ENCODE peak calls at places on chromosomes 6 and 20, in nine cellular contexts. L is heart right ventricle; N is cardiac muscle cell; B is effector memory CD4-positive, alpha-beta T cell; D is sigmoid colon; A is HFFc6; O is CD8-positive, alpha-beta T cell; Y is left lung; G is neuronal stem cell. S is an unnamed sample.

GRCh38 chr6:106974999-106975698 is 620 bp upstream of the CD24 start:
- DNase-seq in B (no peak), N (peak; percentile 7), L (peak; percentile 31), D (no peak), Y (peak; percentile 47), O (no peak), A (no peak), G (peak; percentile 71), S (no peak)

GRCh38 chr6:48747040-48747439 is 636.0 kb upstream of the PTCHD4 start:
- DNase-seq in A (peak; percentile 31), Y (no peak), G (no peak), D (no peak), N (no peak), B (no peak), O (no peak), L (no peak), S (no peak)

GRCh38 chr20:37198962-37199660 is 19.8 kb upstream of the MROH8 start:
- DNase-seq in O (no peak), A (no peak), G (no peak), N (no peak), D (no peak), B (no peak), Y (no peak), L (no peak), S (no peak)

GRCh38 chr6:15904651-15905376 is 224.1 kb upstream of the MYLIP start:
- DNase-seq in B (no peak), O (no peak), L (no peak), N (no peak), D (no peak), G (no peak), Y (no peak), A (no peak), S (no peak)

GRCh38 chr6:81753709-81754678 is 1.5 kb upstream of the TENT5A start:
- DNase-seq in D (peak; percentile 95), G (peak; percentile 57), N (peak; percentile 71), Y (peak; percentile 91), A (peak; percentile 61), L (peak; percentile 87), O (peak; percentile 75), B (peak; percentile 60), S (peak; percentile 75)

GRCh38 chr6:41386594-41386993 is 51.2 kb downstream of the NCR2 start:
- DNase-seq in G (no peak), L (no peak), O (no peak), B (no peak), Y (no peak), A (no peak), D (no peak), N (no peak), S (no peak)

GRCh38 chr6:36625161-36625919 is 31.2 kb downstream of the SRSF3 start:
- DNase-seq in A (peak; percentile 42), N (peak; percentile 78), G (no peak), O (no peak), D (peak; percentile 64), Y (no peak), L (no peak), B (no peak), S (no peak)

GRCh38 chr6:26196846-26197683 is 109.8 kb downstream of the HFE start:
- DNase-seq in O (peak; percentile 53), A (peak; percentile 95), Y (peak; percentile 87), N (peak; percentile 94), L (peak; percentile 51), B (peak; percentile 68), G (peak; percentile 69), D (peak; percentile 95), S (peak; percentile 75)

GRCh38 chr6:136956590-136957573 is 34.8 kb downstream of the SLC35D3 start:
- DNase-seq in O (no peak), N (no peak), D (no peak), Y (no peak), L (no peak), A (no peak), G (peak; percentile 15), B (no peak), S (no peak)

GRCh38 chr6:116557863-116558262 is 4.3 kb downstream of the CALHM4 start:
- DNase-seq in L (no peak), B (no peak), D (no peak), N (peak; percentile 97), A (peak; percentile 94), O (no peak), Y (no peak), G (no peak), S (no peak)

GRCh38 chr20:3189561-3190131 is 14.8 kb downstream of the DDRGK1 start:
- DNase-seq in A (no peak), G (no peak), D (no peak), L (no peak), O (no peak), N (no peak), B (no peak), Y (no peak), S (no peak)

GRCh38 chr6:44304282-44305199 is 8.6 kb downstream of the AARS2 start:
- DNase-seq in Y (no peak), D (no peak), N (peak; percentile 49), G (no peak), B (no peak), L (no peak), O (peak; percentile 15), A (peak; percentile 5), S (peak; percentile 12)

GRCh38 chr6:119284861-119285521 is 64.6 kb downstream of the MAN1A1 start:
- DNase-seq in N (no peak), L (no peak), G (no peak), O (no peak), A (no peak), B (no peak), D (no peak), Y (no peak), S (no peak)

GRCh38 chr6:116564921-116565872 is 6.1 kb upstream of the RWDD1 start:
- DNase-seq in B (no peak), L (peak; percentile 35), Y (no peak), O (no peak), D (peak; percentile 63), N (peak; percentile 30), A (no peak), G (no peak), S (no peak)

GRCh38 chr6:41966961-41967311 is 25.3 kb upstream of the CCND3 start:
- DNase-seq in D (peak; percentile 2), G (peak; percentile 35), Y (no peak), A (peak; percentile 62), N (peak; percentile 65), B (no peak), O (no peak), L (no peak), S (no peak)

GRCh38 chr6:147311218-147311617 is 107.0 kb downstream of the STXBP5 start:
- DNase-seq in G (no peak), Y (no peak), O (no peak), D (no peak), A (peak; percentile 13), N (no peak), B (no peak), L (no peak), S (no peak)

GRCh38 chr6:148700713-148701392 is 46.0 kb upstream of the UST start:
- DNase-seq in N (peak; percentile 64), G (peak; percentile 5), D (no peak), Y (no peak), L (no peak), A (peak; percentile 18), O (no peak), B (no peak), S (no peak)

GRCh38 chr20:14335122-14335521 is 2.3 kb downstream of the FLRT3 start:
- DNase-seq in B (no peak), G (no peak), D (no peak), L (no peak), O (no peak), N (no peak), Y (no peak), A (no peak), S (no peak)

GRCh38 chr6:12293234-12293930 is 3.2 kb downstream of the EDN1 start:
- DNase-seq in N (no peak), A (no peak), D (no peak), Y (no peak), O (no peak), B (no peak), L (no peak), G (no peak), S (no peak)

GRCh38 chr20:47857994-47858557 is 72.8 kb upstream of the SULF2 start:
- DNase-seq in N (peak; percentile 47), D (peak; percentile 85), B (no peak), G (no peak), Y (no peak), O (no peak), L (no peak), A (no peak), S (no peak)

GRCh38 chr20:46151936-46152335 is 33.8 kb downstream of the CD40 start:
- DNase-seq in L (no peak), O (no peak), G (no peak), A (no peak), Y (no peak), D (no peak), B (no peak), N (no peak), S (no peak)

GRCh38 chr6:88115307-88115706 is 50.8 kb downstream of the CNR1 start:
- DNase-seq in O (no peak), Y (no peak), L (no peak), D (no peak), G (no peak), N (no peak), A (no peak), B (no peak), S (no peak)

GRCh38 chr6:21593927-21594421 is 423 bp downstream of the SOX4 start:
- DNase-seq in D (no peak), G (no peak), O (no peak), A (peak; percentile 70), N (peak; percentile 74), B (no peak), L (no peak), Y (no peak), S (no peak)

GRCh38 chr6:82410151-82410621 is 46.6 kb downstream of the TPBG start:
- DNase-seq in Y (no peak), D (no peak), N (peak; percentile 49), O (no peak), G (no peak), B (no peak), A (peak; percentile 22), L (no peak), S (no peak)

GRCh38 chr20:62274332-62275262 is 28.2 kb upstream of the ADRM1 start:
- DNase-seq in L (no peak), D (no peak), G (no peak), B (no peak), A (no peak), Y (no peak), O (no peak), N (peak; percentile 51), S (no peak)

GRCh38 chr6:84282566-84282965 is 55.1 kb upstream of the CEP162 start:
- DNase-seq in B (no peak), A (no peak), Y (peak; percentile 46), D (no peak), G (no peak), N (peak; percentile 45), O (no peak), L (no peak), S (no peak)

GRCh38 chr20:64048402-64049044 is 916 bp downstream of the SOX18 start:
- DNase-seq in G (no peak), L (no peak), A (no peak), B (no peak), Y (no peak), N (peak; percentile 21), O (no peak), D (no peak), S (no peak)

GRCh38 chr6:15207923-15208322 is 37.9 kb upstream of the JARID2 start:
- DNase-seq in O (no peak), L (no peak), G (no peak), B (no peak), D (no peak), A (peak; percentile 4), N (peak; percentile 8), Y (no peak), S (no peak)

GRCh38 chr20:8447262-8448120 is 315.4 kb downstream of the PLCB1 start:
- DNase-seq in B (no peak), A (peak; percentile 5), Y (no peak), O (no peak), N (peak; percentile 7), L (no peak), D (no peak), G (no peak), S (no peak)

GRCh38 chr6:157151989-157152388 is 171.3 kb downstream of the TMEM242 start:
- DNase-seq in D (no peak), N (peak; percentile 80), A (peak; percentile 74), B (no peak), L (no peak), Y (no peak), G (no peak), O (no peak), S (no peak)

GRCh38 chr6:47698342-47698787 is at the start of gene ADGRF4:
- DNase-seq in O (no peak), L (no peak), D (no peak), N (peak; percentile 80), A (peak; percentile 30), G (no peak), Y (no peak), B (no peak), S (no peak)

S was measured in T follicular helper cell.